ENCODE peak calls at places on chromosomes 12 and 14, in seven cellular contexts. O, L, Q, K, J, V and D are unnamed samples.

GRCh38 chr12:109047081-109047805 is 5.1 kb upstream of the USP30 start:
- DNase-seq in O (no peak), Q (no peak), K (no peak), V (no peak), L (no peak), J (no peak), D (no peak)

GRCh38 chr14:82661258-82661657 is 1127.6 kb upstream of the SEL1L start:
- DNase-seq in L (no peak), Q (no peak), J (no peak), V (no peak), O (no peak), K (no peak), D (no peak)

GRCh38 chr14:54651018-54651351 is 84.1 kb downstream of the SAMD4A start:
- DNase-seq in K (peak), J (no peak), O (no peak), L (no peak), Q (no peak), V (no peak), D (no peak)

GRCh38 chr14:39219075-39219499 is 14.6 kb upstream of the MIA2 start:
- DNase-seq in V (peak), J (no peak), K (peak), O (no peak), L (no peak), Q (no peak), D (no peak)

GRCh38 chr14:90536092-90536491 is 139.3 kb downstream of the CALM1 start:
- DNase-seq in O (no peak), L (no peak), Q (no peak), K (no peak), V (no peak), J (no peak), D (peak)

GRCh38 chr12:127182018-127182417 is 1085.0 kb upstream of the TMEM132C start:
- DNase-seq in Q (no peak), K (no peak), O (no peak), J (no peak), V (no peak), L (no peak), D (no peak)

GRCh38 chr12:52739963-52740362 is 36.6 kb upstream of the KRT77 start:
- DNase-seq in O (no peak), V (no peak), L (no peak), Q (no peak), K (no peak), J (no peak), D (no peak)

GRCh38 chr14:61042220-61042619 is 61.2 kb downstream of the SLC38A6 start:
- DNase-seq in J (no peak), V (no peak), Q (no peak), L (no peak), O (no peak), K (no peak), D (no peak)

GRCh38 chr14:77580964-77581505 is 35.4 kb downstream of the SPTLC2 start:
- DNase-seq in K (no peak), Q (no peak), L (no peak), O (no peak), V (no peak), J (peak), D (no peak)

GRCh38 chr12:107032266-107032665 is 45.3 kb upstream of the MTERF2 start:
- DNase-seq in O (no peak), Q (no peak), V (no peak), J (no peak), L (no peak), K (no peak), D (no peak)

DNA sequence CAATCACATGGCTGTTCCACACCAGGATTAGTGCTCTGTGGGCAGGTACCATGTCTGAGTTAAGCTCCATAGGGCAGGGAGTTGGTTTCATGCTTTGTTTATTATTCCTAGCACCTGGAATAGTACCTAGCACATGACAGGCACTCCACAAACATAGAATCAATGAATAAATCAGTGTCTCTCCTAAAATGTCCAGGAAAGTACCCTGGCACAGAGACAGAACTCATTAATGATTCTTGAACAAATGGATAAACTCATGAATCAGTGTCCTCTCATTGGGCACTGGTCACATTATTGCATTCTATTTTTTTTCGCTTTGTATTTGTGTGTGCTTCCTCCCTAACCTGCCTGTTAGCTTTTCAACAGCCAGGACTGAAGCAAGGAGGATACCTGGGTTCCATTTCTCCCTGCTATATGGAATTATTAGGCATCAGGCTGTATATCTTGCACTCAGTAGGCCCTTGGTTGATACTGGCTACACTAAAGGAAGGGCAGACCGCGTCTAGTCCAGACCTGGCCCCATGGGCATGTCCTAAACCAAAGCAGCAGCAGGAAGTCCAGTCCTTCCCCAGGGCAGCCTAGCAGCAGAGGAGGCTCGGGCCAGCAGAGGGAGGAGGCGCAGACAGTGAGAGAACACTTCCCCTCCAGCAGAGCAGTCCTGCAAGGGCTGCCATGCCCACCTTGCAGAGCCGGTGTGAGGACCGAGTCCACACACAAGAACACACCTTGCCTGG is 18.4 kb downstream of the HDAC7 start:
- DNase-seq in V (no peak), K (no peak), O (peak), J (no peak), L (no peak), Q (no peak), D (no peak)
- TF ChIP-seq CTCF in V (no peak), K (no peak), O (peak), J (no peak), L (peak), Q (no peak), D (peak)

GRCh38 chr14:100239840-100240724 is 1.1 kb downstream of the YY1 start:
- DNase-seq in O (peak), J (no peak), L (peak), Q (peak), V (peak), K (peak), D (peak)
- H3K4me3 ChIP-seq in O (peak), J (peak), L (peak), Q (peak), V (peak), K (peak), D (peak)

GRCh38 chr12:15699886-15700285 is 89.3 kb downstream of the EPS8 start:
- DNase-seq in Q (no peak), K (no peak), L (no peak), V (no peak), J (no peak), O (no peak), D (no peak)
- H3K27ac ChIP-seq in Q (no peak), K (peak), L (peak), V (peak), J (no peak), O (no peak), D (peak)

DNA sequence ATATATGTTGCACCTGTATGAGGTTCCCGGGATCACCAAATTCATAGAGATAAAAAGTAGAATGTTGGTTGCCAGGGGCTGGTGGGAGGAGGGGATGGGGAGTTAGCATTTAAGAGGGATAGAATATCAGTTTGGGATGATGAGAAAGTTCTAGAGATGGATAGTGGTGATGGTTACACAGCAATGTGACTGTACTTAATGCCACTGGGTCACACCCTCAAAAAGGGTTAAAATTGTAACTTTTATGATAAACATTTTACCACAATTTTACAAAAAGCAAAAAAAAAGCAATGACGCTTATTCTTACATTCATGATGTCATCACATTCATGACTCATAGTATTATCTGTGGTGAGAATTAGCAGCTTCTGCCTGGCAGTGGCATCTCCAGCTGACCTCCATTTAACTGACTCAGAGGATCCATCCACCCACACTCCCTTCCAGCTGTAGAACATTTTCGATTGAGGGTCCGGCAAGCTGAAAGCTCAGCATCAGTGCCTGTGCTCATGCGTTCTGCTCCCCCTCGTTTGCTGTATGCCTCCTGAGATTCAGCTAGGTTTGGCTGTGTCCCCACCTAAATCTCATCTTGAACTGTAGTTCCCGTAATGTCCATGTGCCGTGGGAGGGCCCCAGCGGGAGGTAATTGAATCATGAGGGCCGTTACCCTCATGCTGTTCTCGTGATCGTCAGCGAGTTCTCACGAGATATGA is 64.8 kb upstream of the TMEM260 start:
- DNase-seq in O (no peak), V (no peak), K (no peak), J (no peak), Q (no peak), L (no peak), D (no peak)
- TF ChIP-seq CTCF in O (no peak), V (no peak), K (no peak), J (no peak), Q (no peak), L (no peak), D (no peak)

GRCh38 chr12:104294845-104295674 is 8.5 kb upstream of the EID3 start:
- DNase-seq in O (no peak), V (no peak), L (no peak), J (no peak), Q (no peak), K (no peak), D (no peak)
- H3K4me3 ChIP-seq in O (no peak), V (no peak), L (no peak), J (no peak), Q (no peak), K (peak), D (no peak)

GRCh38 chr12:6872073-6873048 is 742 bp downstream of the SPSB2 start:
- DNase-seq in O (peak), V (peak), L (peak), Q (peak), K (peak), J (peak), D (peak)
- H3K27ac ChIP-seq in O (peak), V (peak), L (peak), Q (peak), K (peak), J (peak), D (peak)